ENCODE peak calls at places on chromosomes 1 and 21, in nine cellular contexts. R is ascending aorta; C is lung; S is tibial nerve; E is sigmoid colon; J is small intestine; P is aorta; Y is neural progenitor cell; V is CD8-positive, alpha-beta memory T cell. B is an unnamed sample.

GRCh38 chr1:85495556-85495955 is 30.6 kb upstream of the DDAH1 start:
- DNase-seq in R (no peak), C (peak; percentile 63), S (no peak), E (no peak), J (peak; percentile 69), P (no peak), Y (no peak), V (no peak), B (no peak)

GRCh38 chr1:15168479-15168878 is 14.9 kb downstream of the TMEM51 start:
- DNase-seq in R (no peak), C (no peak), S (no peak), E (no peak), J (no peak), P (no peak), Y (no peak), V (no peak), B (no peak)

GRCh38 chr21:44455524-44456206 is 355 bp downstream of the LRRC3 start:
- DNase-seq in R (peak; percentile 65), C (peak; percentile 51), S (no peak), E (peak; percentile 83), J (peak; percentile 39), P (no peak), Y (peak; percentile 67), V (peak; percentile 8), B (peak; percentile 57)

GRCh38 chr1:156310962-156311361 is 11.9 kb upstream of the VHLL start:
- DNase-seq in R (no peak), C (no peak), S (no peak), E (peak; percentile 48), J (no peak), P (peak; percentile 55), Y (no peak), V (no peak), B (no peak)

GRCh38 chr21:25837545-25838263 is 102.9 kb downstream of the GABPA start:
- DNase-seq in R (no peak), C (no peak), S (no peak), E (no peak), J (no peak), P (no peak), Y (no peak), V (no peak), B (no peak)

GRCh38 chr1:1291611-1292441 is 11.6 kb downstream of the SCNN1D start:
- DNase-seq in R (no peak), C (peak; percentile 74), S (peak; percentile 48), E (peak; percentile 84), J (peak; percentile 85), P (no peak), Y (peak; percentile 83), V (peak; percentile 48), B (peak; percentile 38)

GRCh38 chr1:62875676-62876075 is 91.7 kb downstream of the ATG4C start:
- DNase-seq in R (no peak), C (no peak), S (no peak), E (no peak), J (no peak), P (no peak), Y (no peak), V (no peak), B (no peak)

GRCh38 chr1:66380452-66381212 is 153.3 kb upstream of the SGIP1 start:
- DNase-seq in R (no peak), C (no peak), S (no peak), E (no peak), J (no peak), P (peak; percentile 66), Y (no peak), V (no peak), B (no peak)

GRCh38 chr1:145720556-145720877 is 1.2 kb downstream of the CD160 start:
- DNase-seq in R (no peak), C (no peak), S (no peak), E (no peak), J (no peak), P (no peak), Y (no peak), V (no peak), B (no peak)

GRCh38 chr1:6165441-6165985 is 14.6 kb downstream of the CHD5 start:
- DNase-seq in R (no peak), C (no peak), S (no peak), E (no peak), J (no peak), P (no peak), Y (no peak), V (no peak), B (no peak)

GRCh38 chr1:43444827-43445225 is 8.9 kb downstream of the HYI start:
- DNase-seq in R (peak; percentile 41), C (no peak), S (no peak), E (no peak), J (no peak), P (peak; percentile 56), Y (peak; percentile 53), V (no peak), B (no peak)

GRCh38 chr21:35908311-35909078 is 151.8 kb downstream of the SETD4 start:
- DNase-seq in R (no peak), C (no peak), S (no peak), E (no peak), J (no peak), P (no peak), Y (peak; percentile 10), V (no peak), B (no peak)

GRCh38 chr1:53683986-53684740 is 54.8 kb downstream of the GLIS1 start:
- DNase-seq in R (no peak), C (no peak), S (no peak), E (no peak), J (no peak), P (no peak), Y (peak; percentile 41), V (no peak), B (no peak)

GRCh38 chr1:37394574-37395464 is 79.6 kb upstream of the ZC3H12A start:
- DNase-seq in R (no peak), C (no peak), S (no peak), E (no peak), J (no peak), P (no peak), Y (peak; percentile 86), V (no peak), B (no peak)

GRCh38 chr1:15014521-15014920 is 139.0 kb upstream of the TMEM51 start:
- DNase-seq in R (no peak), C (no peak), S (no peak), E (no peak), J (no peak), P (no peak), Y (no peak), V (no peak), B (no peak)

GRCh38 chr1:153565529-153566374 is at the start of gene S100A2:
- DNase-seq in R (peak; percentile 91), C (peak; percentile 71), S (no peak), E (peak; percentile 84), J (peak; percentile 75), P (peak; percentile 85), Y (no peak), V (no peak), B (no peak)

GRCh38 chr1:2946999-2947650 is 74.1 kb upstream of the ACTRT2 start:
- DNase-seq in R (no peak), C (no peak), S (no peak), E (no peak), J (no peak), P (no peak), Y (no peak), V (no peak), B (no peak)

GRCh38 chr1:183096889-183097288 is 73.7 kb downstream of the LAMC1 start:
- DNase-seq in R (no peak), C (no peak), S (peak; percentile 22), E (peak; percentile 77), J (no peak), P (no peak), Y (no peak), V (no peak), B (no peak)

GRCh38 chr1:91552091-91552490 is 51.4 kb downstream of the CDC7 start:
- DNase-seq in R (no peak), C (no peak), S (no peak), E (no peak), J (no peak), P (no peak), Y (no peak), V (no peak), B (no peak)

GRCh38 chr1:53368314-53369033 is 40.6 kb upstream of the LRP8 start:
- DNase-seq in R (peak; percentile 62), C (no peak), S (no peak), E (no peak), J (no peak), P (peak; percentile 47), Y (no peak), V (no peak), B (no peak)

GRCh38 chr1:147177611-147178370 is 5.5 kb upstream of the PRKAB2 start:
- DNase-seq in R (no peak), C (no peak), S (no peak), E (no peak), J (peak; percentile 17), P (no peak), Y (no peak), V (no peak), B (no peak)

GRCh38 chr1:45009956-45010854 is 919 bp downstream of the HECTD3 start:
- DNase-seq in R (no peak), C (no peak), S (no peak), E (no peak), J (peak; percentile 85), P (peak; percentile 54), Y (no peak), V (no peak), B (no peak)

GRCh38 chr1:204322329-204322868 is 37.3 kb downstream of the PLEKHA6 start:
- DNase-seq in R (no peak), C (no peak), S (no peak), E (no peak), J (no peak), P (no peak), Y (peak; percentile 68), V (no peak), B (no peak)
- H3K4me1 ChIP-seq in R (no peaks in the 10 kb centered on the region), C (no peaks in the 10 kb centered on the region), S (no peaks in the 10 kb centered on the region), E (peaks cover 14% of the 10 kb centered on the region), J (no peaks in the 10 kb centered on the region), P (no peaks in the 10 kb centered on the region), Y (peaks cover 31% of the 10 kb centered on the region), V (no peaks in the 10 kb centered on the region), B (no peaks in the 10 kb centered on the region)

GRCh38 chr1:60255565-60255964 is 182.0 kb upstream of the C1orf87 start:
- DNase-seq in R (no peak), C (no peak), S (no peak), E (no peak), J (no peak), P (no peak), Y (no peak), V (no peak), B (no peak)
- H3K4me3 ChIP-seq in R (no peak overlapping the region), C (no peak overlapping the region), S (no peak overlapping the region), E (no peak overlapping the region), J (no peak overlapping the region), P (no peak overlapping the region), Y (no peak overlapping the region), V (no peak overlapping the region), B (no peak overlapping the region)

DNA sequence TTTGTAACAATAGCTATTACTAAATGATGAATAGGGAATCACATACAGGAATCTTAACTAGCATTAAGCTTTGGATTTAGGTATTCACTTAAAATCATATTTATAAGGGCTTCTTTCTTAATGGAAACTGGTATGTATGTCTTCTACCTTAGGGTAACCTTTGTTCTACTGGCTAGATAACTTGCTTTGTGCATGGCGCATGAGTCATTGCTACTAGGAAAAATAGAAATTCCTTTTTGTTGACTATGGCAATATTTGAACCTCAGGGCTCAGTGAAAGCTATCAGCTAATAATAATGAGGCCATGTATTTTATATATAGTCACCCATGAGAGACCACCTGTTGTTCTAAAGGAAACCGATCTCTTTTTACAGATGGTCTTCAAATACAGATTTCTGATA is 72.5 kb downstream of the RPS6KC1 start:
- DNase-seq in R (no peak), C (no peak), S (no peak), E (no peak), J (peak; percentile 74), P (no peak), Y (no peak), V (no peak), B (no peak)
- H3K27ac ChIP-seq in R (no peak overlapping the region), C (no peak overlapping the region), S (no peak overlapping the region), E (no peak overlapping the region), J (peak overlapping the region; percentile 32), P (no peak overlapping the region), Y (no peak overlapping the region), V (no peak overlapping the region), B (no peak overlapping the region)

GRCh38 chr1:234975122-234975940 is 153.3 kb downstream of the TOMM20 start:
- DNase-seq in R (peak; percentile 62), C (no peak), S (no peak), E (peak; percentile 40), J (peak; percentile 81), P (no peak), Y (no peak), V (no peak), B (no peak)
- H3K4me1 ChIP-seq in R (peaks cover 38% of the 10 kb centered on the region), C (peaks cover 25% of the 10 kb centered on the region), S (peaks cover 70% of the 10 kb centered on the region), E (peaks cover 72% of the 10 kb centered on the region), J (peaks cover 19% of the 10 kb centered on the region), P (peaks cover 6% of the 10 kb centered on the region), Y (peaks cover 44% of the 10 kb centered on the region), V (peaks cover 55% of the 10 kb centered on the region), B (peaks cover 50% of the 10 kb centered on the region)

B was measured in CD4-positive, CD25-positive, alpha-beta regulatory T cell.